ENCODE peak calls at places on chromosome 16, in eight cellular contexts. One of them, this sample, is unnamed.

GRCh38 chr16:89324056-89325010 is 106.8 kb downstream of the ZNF778 start:
- DNase-seq in iris pigment epithelial cell: peak
- DNase-seq in activated CD8-positive, alpha-beta memory T cell treated with anti-CD3 and anti-CD28 coated beads for 24 hours: peak
- DNase-seq in stomach: no peak
- DNase-seq in sciatic nerve: no peak
- DNase-seq in DMS53: no peak
- DNase-seq in NCI-H1417 treated with DMSO at 0.1 percent for 48 hours: no peak
- DNase-seq in activated CD4-positive, alpha-beta memory T cell treated with anti-CD3 and anti-CD28 coated beads, Interleukin-2, amount 10 ng/mL, durations not matched to agents 7 days and 5 days: peak
- DNase-seq in this sample: peak

GRCh38 chr16:58116529-58116928 is 12.7 kb downstream of the CFAP20 start:
- DNase-seq in iris pigment epithelial cell: no peak
- DNase-seq in activated CD8-positive, alpha-beta memory T cell treated with anti-CD3 and anti-CD28 coated beads for 24 hours: no peak
- DNase-seq in stomach: no peak
- DNase-seq in sciatic nerve: no peak
- DNase-seq in DMS53: no peak
- DNase-seq in NCI-H1417 treated with DMSO at 0.1 percent for 48 hours: no peak
- DNase-seq in activated CD4-positive, alpha-beta memory T cell treated with anti-CD3 and anti-CD28 coated beads, Interleukin-2, amount 10 ng/mL, durations not matched to agents 7 days and 5 days: no peak
- DNase-seq in this sample: no peak

GRCh38 chr16:2511128-2511785 is 2.5 kb upstream of the ATP6V0C start:
- DNase-seq in iris pigment epithelial cell: peak
- DNase-seq in activated CD8-positive, alpha-beta memory T cell treated with anti-CD3 and anti-CD28 coated beads for 24 hours: no peak
- DNase-seq in stomach: peak
- DNase-seq in sciatic nerve: peak
- DNase-seq in DMS53: no peak
- DNase-seq in NCI-H1417 treated with DMSO at 0.1 percent for 48 hours: no peak
- DNase-seq in activated CD4-positive, alpha-beta memory T cell treated with anti-CD3 and anti-CD28 coated beads, Interleukin-2, amount 10 ng/mL, durations not matched to agents 7 days and 5 days: no peak
- DNase-seq in this sample: peak

GRCh38 chr16:3865241-3865640 is 15.3 kb downstream of the CREBBP start:
- DNase-seq in iris pigment epithelial cell: no peak
- DNase-seq in activated CD8-positive, alpha-beta memory T cell treated with anti-CD3 and anti-CD28 coated beads for 24 hours: no peak
- DNase-seq in stomach: no peak
- DNase-seq in sciatic nerve: no peak
- DNase-seq in DMS53: no peak
- DNase-seq in NCI-H1417 treated with DMSO at 0.1 percent for 48 hours: no peak
- DNase-seq in activated CD4-positive, alpha-beta memory T cell treated with anti-CD3 and anti-CD28 coated beads, Interleukin-2, amount 10 ng/mL, durations not matched to agents 7 days and 5 days: no peak
- DNase-seq in this sample: no peak

GRCh38 chr16:2970563-2970962 is 1.4 kb downstream of the PAQR4 start:
- DNase-seq in iris pigment epithelial cell: no peak
- DNase-seq in activated CD8-positive, alpha-beta memory T cell treated with anti-CD3 and anti-CD28 coated beads for 24 hours: no peak
- DNase-seq in stomach: no peak
- DNase-seq in sciatic nerve: no peak
- DNase-seq in DMS53: peak
- DNase-seq in NCI-H1417 treated with DMSO at 0.1 percent for 48 hours: no peak
- DNase-seq in activated CD4-positive, alpha-beta memory T cell treated with anti-CD3 and anti-CD28 coated beads, Interleukin-2, amount 10 ng/mL, durations not matched to agents 7 days and 5 days: no peak
- DNase-seq in this sample: no peak

GRCh38 chr16:75319513-75320401 is 68.3 kb upstream of the BCAR1 start:
- DNase-seq in iris pigment epithelial cell: peak
- DNase-seq in activated CD8-positive, alpha-beta memory T cell treated with anti-CD3 and anti-CD28 coated beads for 24 hours: no peak
- DNase-seq in stomach: no peak
- DNase-seq in sciatic nerve: no peak
- DNase-seq in DMS53: no peak
- DNase-seq in NCI-H1417 treated with DMSO at 0.1 percent for 48 hours: no peak
- DNase-seq in activated CD4-positive, alpha-beta memory T cell treated with anti-CD3 and anti-CD28 coated beads, Interleukin-2, amount 10 ng/mL, durations not matched to agents 7 days and 5 days: no peak
- DNase-seq in this sample: peak

GRCh38 chr16:66103245-66103644 is 263.2 kb upstream of the CDH5 start:
- DNase-seq in iris pigment epithelial cell: peak
- DNase-seq in activated CD8-positive, alpha-beta memory T cell treated with anti-CD3 and anti-CD28 coated beads for 24 hours: no peak
- DNase-seq in stomach: no peak
- DNase-seq in sciatic nerve: no peak
- DNase-seq in DMS53: no peak
- DNase-seq in NCI-H1417 treated with DMSO at 0.1 percent for 48 hours: no peak
- DNase-seq in activated CD4-positive, alpha-beta memory T cell treated with anti-CD3 and anti-CD28 coated beads, Interleukin-2, amount 10 ng/mL, durations not matched to agents 7 days and 5 days: no peak
- DNase-seq in this sample: peak

GRCh38 chr16:2663553-2664521 is 18.5 kb upstream of the KCTD5 start:
- DNase-seq in iris pigment epithelial cell: peak
- DNase-seq in activated CD8-positive, alpha-beta memory T cell treated with anti-CD3 and anti-CD28 coated beads for 24 hours: peak
- DNase-seq in stomach: no peak
- DNase-seq in sciatic nerve: no peak
- DNase-seq in DMS53: no peak
- DNase-seq in NCI-H1417 treated with DMSO at 0.1 percent for 48 hours: no peak
- DNase-seq in activated CD4-positive, alpha-beta memory T cell treated with anti-CD3 and anti-CD28 coated beads, Interleukin-2, amount 10 ng/mL, durations not matched to agents 7 days and 5 days: peak
- DNase-seq in this sample: peak

GRCh38 chr16:30527635-30528178 is 1.3 kb upstream of the ZNF768 start:
- DNase-seq in iris pigment epithelial cell: no peak
- DNase-seq in activated CD8-positive, alpha-beta memory T cell treated with anti-CD3 and anti-CD28 coated beads for 24 hours: no peak
- DNase-seq in stomach: peak
- DNase-seq in sciatic nerve: no peak
- DNase-seq in DMS53: peak
- DNase-seq in NCI-H1417 treated with DMSO at 0.1 percent for 48 hours: no peak
- DNase-seq in activated CD4-positive, alpha-beta memory T cell treated with anti-CD3 and anti-CD28 coated beads, Interleukin-2, amount 10 ng/mL, durations not matched to agents 7 days and 5 days: no peak
- DNase-seq in this sample: peak

GRCh38 chr16:75420987-75421819 is 12.1 kb downstream of the CFDP1 start:
- DNase-seq in iris pigment epithelial cell: peak
- DNase-seq in activated CD8-positive, alpha-beta memory T cell treated with anti-CD3 and anti-CD28 coated beads for 24 hours: no peak
- DNase-seq in stomach: peak
- DNase-seq in sciatic nerve: peak
- DNase-seq in DMS53: no peak
- DNase-seq in NCI-H1417 treated with DMSO at 0.1 percent for 48 hours: no peak
- DNase-seq in activated CD4-positive, alpha-beta memory T cell treated with anti-CD3 and anti-CD28 coated beads, Interleukin-2, amount 10 ng/mL, durations not matched to agents 7 days and 5 days: no peak
- DNase-seq in this sample: peak

GRCh38 chr16:71693168-71693567 is 31.3 kb downstream of the PHLPP2 start:
- DNase-seq in iris pigment epithelial cell: no peak
- DNase-seq in activated CD8-positive, alpha-beta memory T cell treated with anti-CD3 and anti-CD28 coated beads for 24 hours: no peak
- DNase-seq in stomach: no peak
- DNase-seq in sciatic nerve: no peak
- DNase-seq in DMS53: no peak
- DNase-seq in NCI-H1417 treated with DMSO at 0.1 percent for 48 hours: no peak
- DNase-seq in activated CD4-positive, alpha-beta memory T cell treated with anti-CD3 and anti-CD28 coated beads, Interleukin-2, amount 10 ng/mL, durations not matched to agents 7 days and 5 days: no peak
- DNase-seq in this sample: no peak

GRCh38 chr16:58087209-58087913 is 41.8 kb downstream of the CFAP20 start:
- DNase-seq in iris pigment epithelial cell: no peak
- DNase-seq in activated CD8-positive, alpha-beta memory T cell treated with anti-CD3 and anti-CD28 coated beads for 24 hours: no peak
- DNase-seq in stomach: no peak
- DNase-seq in sciatic nerve: no peak
- DNase-seq in DMS53: no peak
- DNase-seq in NCI-H1417 treated with DMSO at 0.1 percent for 48 hours: no peak
- DNase-seq in activated CD4-positive, alpha-beta memory T cell treated with anti-CD3 and anti-CD28 coated beads, Interleukin-2, amount 10 ng/mL, durations not matched to agents 7 days and 5 days: no peak
- DNase-seq in this sample: no peak

GRCh38 chr16:85902366-85903155 is 3.6 kb downstream of the IRF8 start:
- DNase-seq in iris pigment epithelial cell: no peak
- DNase-seq in activated CD8-positive, alpha-beta memory T cell treated with anti-CD3 and anti-CD28 coated beads for 24 hours: peak
- DNase-seq in stomach: peak
- DNase-seq in sciatic nerve: no peak
- DNase-seq in DMS53: no peak
- DNase-seq in NCI-H1417 treated with DMSO at 0.1 percent for 48 hours: no peak
- DNase-seq in activated CD4-positive, alpha-beta memory T cell treated with anti-CD3 and anti-CD28 coated beads, Interleukin-2, amount 10 ng/mL, durations not matched to agents 7 days and 5 days: peak
- DNase-seq in this sample: no peak

GRCh38 chr16:830871-831570 is 30.5 kb upstream of the GNG13 start:
- DNase-seq in iris pigment epithelial cell: no peak
- DNase-seq in activated CD8-positive, alpha-beta memory T cell treated with anti-CD3 and anti-CD28 coated beads for 24 hours: no peak
- DNase-seq in stomach: no peak
- DNase-seq in sciatic nerve: no peak
- DNase-seq in DMS53: no peak
- DNase-seq in NCI-H1417 treated with DMSO at 0.1 percent for 48 hours: no peak
- DNase-seq in activated CD4-positive, alpha-beta memory T cell treated with anti-CD3 and anti-CD28 coated beads, Interleukin-2, amount 10 ng/mL, durations not matched to agents 7 days and 5 days: no peak
- DNase-seq in this sample: no peak

This sample was measured in EH.